ENCODE peak calls at places on chromosomes 2 and 18, in four cellular contexts. I is H1, X is left ventricle myocardium inferior, P is cardiac muscle cell. U is an unnamed sample.

GRCh38 chr2:160226367-160226766 is 26.3 kb upstream of the ITGB6 start:
- DNase-seq in I (no peak), X (no peak), P (no peak), U (no peak)

GRCh38 chr2:196286821-196287220 is 115.4 kb upstream of the STK17B start:
- DNase-seq in I (no peak), X (no peak), P (no peak), U (no peak)

GRCh38 chr2:24970483-24971299 is 1.1 kb downstream of the DNAJC27 start:
- DNase-seq in I (no peak), X (no peak), P (peak; percentile 51), U (no peak)

GRCh38 chr2:197255550-197255949 is 55.0 kb downstream of the ANKRD44 start:
- DNase-seq in I (no peak), X (peak; percentile 67), P (peak; percentile 67), U (peak; percentile 87)

GRCh38 chr18:2654105-2654827 is 1.3 kb upstream of the SMCHD1 start:
- DNase-seq in I (no peak), X (no peak), P (peak; percentile 13), U (no peak)

GRCh38 chr2:214810670-214811069 is 1.2 kb upstream of the BARD1 start:
- DNase-seq in I (no peak), X (peak; percentile 15), P (peak; percentile 13), U (peak; percentile 33)

GRCh38 chr2:7646661-7647060 is 729.4 kb downstream of the RNF144A start:
- DNase-seq in I (no peak), X (no peak), P (peak; percentile 2), U (no peak)

GRCh38 chr2:239824051-239824694 is 201.0 kb downstream of the NDUFA10 start:
- DNase-seq in I (peak; percentile 64), X (no peak), P (peak; percentile 6), U (peak; percentile 38)

GRCh38 chr2:220224711-220225519 is 597.5 kb downstream of the SLC4A3 start:
- DNase-seq in I (no peak), X (no peak), P (peak; percentile 38), U (no peak)

GRCh38 chr2:135607561-135607960 is 76.3 kb downstream of the R3HDM1 start:
- DNase-seq in I (no peak), X (no peak), P (peak; percentile 57), U (no peak)

GRCh38 chr2:237315881-237316225 is 98.1 kb downstream of the COL6A3 start:
- DNase-seq in I (no peak), X (no peak), P (peak; percentile 82), U (no peak)

GRCh38 chr2:69177063-69177771 is 164.2 kb downstream of the ANTXR1 start:
- DNase-seq in I (peak; percentile 49), X (peak; percentile 58), P (peak; percentile 99), U (peak; percentile 78)

GRCh38 chr2:69171070-69171811 is 158.3 kb downstream of the ANTXR1 start:
- DNase-seq in I (no peak), X (no peak), P (no peak), U (no peak)

GRCh38 chr2:69171829-69172228 is 158.8 kb downstream of the ANTXR1 start:
- DNase-seq in I (no peak), X (no peak), P (no peak), U (no peak)

GRCh38 chr2:69175795-69176715 is 163.1 kb downstream of the ANTXR1 start:
- DNase-seq in I (no peak), X (no peak), P (peak; percentile 65), U (no peak)

GRCh38 chr2:69173706-69174105 is 160.7 kb downstream of the ANTXR1 start:
- DNase-seq in I (no peak), X (no peak), P (no peak), U (no peak)
- H3K27ac ChIP-seq in I (no peak overlapping the region), X (no peak overlapping the region), P (no peak overlapping the region), U (no peak overlapping the region)

GRCh38 chr18:75307530-75307929 is 96.9 kb downstream of the TSHZ1 start:
- DNase-seq in I (no peak), X (no peak), P (no peak), U (no peak)
- H3K4me1 ChIP-seq in I (no peaks in the 10 kb centered on the region), X (no peaks in the 10 kb centered on the region), P (no peaks in the 10 kb centered on the region), U (no peaks in the 10 kb centered on the region)

DNA sequence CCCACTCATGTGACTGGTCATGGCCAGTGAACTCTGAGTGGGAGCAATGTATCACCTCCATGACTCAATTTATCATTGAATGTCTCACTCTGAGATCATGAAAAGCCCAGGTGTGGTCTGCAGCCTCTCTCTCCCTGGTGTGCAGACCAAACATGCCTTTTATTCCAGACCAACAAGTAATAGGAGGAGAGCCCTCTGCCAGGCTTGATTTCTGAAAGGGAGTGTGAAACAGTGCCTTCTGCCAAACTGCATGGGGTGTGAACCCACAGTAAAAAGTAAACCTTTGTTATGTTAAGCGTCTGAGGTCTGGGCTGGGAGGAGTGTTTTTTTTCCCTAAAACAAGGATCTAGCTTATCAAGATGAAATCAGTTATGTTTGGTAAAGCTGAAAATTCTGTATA is 601.2 kb downstream of the ADCYAP1 start:
- DNase-seq in I (no peak), X (no peak), P (no peak), U (no peak)
- H3K27ac ChIP-seq in I (no peak overlapping the region), X (no peak overlapping the region), P (no peak overlapping the region), U (no peak overlapping the region)

DNA sequence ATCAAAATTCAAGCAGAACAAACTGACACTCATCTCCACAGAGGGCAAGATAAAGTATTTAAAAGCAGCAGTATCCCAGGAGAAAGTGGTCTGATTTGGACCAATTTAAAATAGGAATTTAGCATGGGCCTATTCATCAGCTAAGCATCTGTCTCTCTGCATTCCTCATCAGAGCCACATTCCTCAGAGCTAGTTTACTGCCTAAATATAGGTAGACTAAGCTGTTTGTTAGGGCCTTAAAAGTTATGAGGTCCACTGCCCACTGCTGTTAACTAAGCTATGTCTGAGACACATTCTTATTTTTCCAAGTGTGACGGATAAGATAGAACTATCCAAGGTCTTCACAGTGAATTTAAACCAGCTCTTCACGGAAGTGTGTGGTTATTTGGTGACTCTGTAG is 17.6 kb downstream of the NEB start:
- DNase-seq in I (no peak), X (no peak), P (no peak), U (no peak)
- H3K4me1 ChIP-seq in I (no peaks in the 10 kb centered on the region), X (no peaks in the 10 kb centered on the region), P (no peaks in the 10 kb centered on the region), U (no peaks in the 10 kb centered on the region)

DNA sequence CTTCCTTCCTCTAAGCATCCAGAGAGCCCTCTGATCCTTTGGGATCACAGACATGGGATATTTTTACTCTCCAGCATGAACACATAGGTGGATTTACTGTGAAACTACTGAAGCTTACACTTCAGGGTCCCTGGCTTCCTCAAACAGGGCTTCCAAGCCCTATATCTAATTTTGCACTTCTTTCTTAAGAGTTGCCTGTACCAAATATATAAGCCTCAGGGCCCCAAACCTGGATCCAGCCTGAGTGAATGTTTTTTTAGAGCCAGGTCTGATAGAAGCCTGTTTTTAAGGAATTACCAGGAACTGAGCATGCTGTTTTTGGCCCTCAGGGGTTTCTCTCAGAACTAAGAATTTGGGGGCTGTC is 13.2 kb upstream of the KCMF1 start:
- DNase-seq in I (no peak), X (no peak), P (no peak), U (no peak)
- H3K27ac ChIP-seq in I (peak overlapping the region; percentile 92), X (no peak overlapping the region), P (peak overlapping the region; percentile 97), U (no peak overlapping the region)

GRCh38 chr2:101753720-101754490 is 56.4 kb downstream of the MAP4K4 start:
- DNase-seq in I (no peak), X (no peak), P (no peak), U (no peak)
- H3K4me1 ChIP-seq in I (peaks cover 7% of the 10 kb centered on the region), X (peaks cover 79% of the 10 kb centered on the region), P (peaks cover 51% of the 10 kb centered on the region), U (peaks cover 44% of the 10 kb centered on the region)

GRCh38 chr2:27305516-27305915 is 2.7 kb downstream of the UCN start:
- DNase-seq in I (no peak), X (no peak), P (no peak), U (no peak)
- H3K27ac ChIP-seq in I (no peak overlapping the region), X (peak overlapping the region; percentile 8), P (no peak overlapping the region), U (no peak overlapping the region)

U was measured in left lung.